ENCODE peak calls at places on chromosomes 6 and 20, in four cellular contexts. One of them, this sample, is unnamed.

GRCh38 chr20:53943522-53944291 is 126.7 kb downstream of the BCAS1 start:
- DNase-seq in stimulated activated effector memory CD8-positive, alpha-beta T cell treated with anti-CD3 and anti-CD28 coated beads, Interleukin-12 subunit alpha, Interleukin-12 subunit beta, amount 100 ng/mL, for 72 hours: no peak
- DNase-seq in RWPE1: peak
- DNase-seq in naive thymus-derived CD8-positive, alpha-beta T cell: peak
- DNase-seq in this sample: peak

GRCh38 chr20:24303393-24303792 is 166.0 kb upstream of the SYNDIG1 start:
- DNase-seq in naive thymus-derived CD8-positive, alpha-beta T cell: no peak
- DNase-seq in RWPE1: no peak
- DNase-seq in stimulated activated effector memory CD8-positive, alpha-beta T cell treated with anti-CD3 and anti-CD28 coated beads, Interleukin-12 subunit alpha, Interleukin-12 subunit beta, amount 100 ng/mL, for 72 hours: no peak
- DNase-seq in this sample: no peak

GRCh38 chr20:58850693-58851174 is at the start of gene GNAS-AS1:
- DNase-seq in naive thymus-derived CD8-positive, alpha-beta T cell: peak
- DNase-seq in stimulated activated effector memory CD8-positive, alpha-beta T cell treated with anti-CD3 and anti-CD28 coated beads, Interleukin-12 subunit alpha, Interleukin-12 subunit beta, amount 100 ng/mL, for 72 hours: peak
- DNase-seq in RWPE1: peak
- DNase-seq in this sample: peak

GRCh38 chr6:143929975-143930374 is 65.7 kb downstream of the ZC2HC1B start:
- DNase-seq in RWPE1: no peak
- DNase-seq in stimulated activated effector memory CD8-positive, alpha-beta T cell treated with anti-CD3 and anti-CD28 coated beads, Interleukin-12 subunit alpha, Interleukin-12 subunit beta, amount 100 ng/mL, for 72 hours: no peak
- DNase-seq in naive thymus-derived CD8-positive, alpha-beta T cell: no peak
- DNase-seq in this sample: no peak

GRCh38 chr20:46220808-46221207 is 87.5 kb downstream of the CDH22 start:
- DNase-seq in naive thymus-derived CD8-positive, alpha-beta T cell: no peak
- DNase-seq in RWPE1: peak
- DNase-seq in stimulated activated effector memory CD8-positive, alpha-beta T cell treated with anti-CD3 and anti-CD28 coated beads, Interleukin-12 subunit alpha, Interleukin-12 subunit beta, amount 100 ng/mL, for 72 hours: no peak
- DNase-seq in this sample: no peak

GRCh38 chr6:91088515-91088914 is 501.6 kb upstream of the MAP3K7 start:
- DNase-seq in stimulated activated effector memory CD8-positive, alpha-beta T cell treated with anti-CD3 and anti-CD28 coated beads, Interleukin-12 subunit alpha, Interleukin-12 subunit beta, amount 100 ng/mL, for 72 hours: no peak
- DNase-seq in RWPE1: no peak
- DNase-seq in naive thymus-derived CD8-positive, alpha-beta T cell: no peak
- DNase-seq in this sample: no peak

GRCh38 chr20:36091561-36092423 is 62.7 kb upstream of the EPB41L1 start:
- DNase-seq in stimulated activated effector memory CD8-positive, alpha-beta T cell treated with anti-CD3 and anti-CD28 coated beads, Interleukin-12 subunit alpha, Interleukin-12 subunit beta, amount 100 ng/mL, for 72 hours: no peak
- DNase-seq in RWPE1: no peak
- DNase-seq in naive thymus-derived CD8-positive, alpha-beta T cell: no peak
- DNase-seq in this sample: no peak

GRCh38 chr6:27541212-27541931 is 68.5 kb upstream of the ZNF184 start:
- DNase-seq in RWPE1: no peak
- DNase-seq in stimulated activated effector memory CD8-positive, alpha-beta T cell treated with anti-CD3 and anti-CD28 coated beads, Interleukin-12 subunit alpha, Interleukin-12 subunit beta, amount 100 ng/mL, for 72 hours: no peak
- DNase-seq in naive thymus-derived CD8-positive, alpha-beta T cell: no peak
- DNase-seq in this sample: no peak

GRCh38 chr20:44745560-44746366 is at the start of gene KCNK15:
- DNase-seq in stimulated activated effector memory CD8-positive, alpha-beta T cell treated with anti-CD3 and anti-CD28 coated beads, Interleukin-12 subunit alpha, Interleukin-12 subunit beta, amount 100 ng/mL, for 72 hours: peak
- DNase-seq in naive thymus-derived CD8-positive, alpha-beta T cell: no peak
- DNase-seq in RWPE1: no peak
- DNase-seq in this sample: peak

GRCh38 chr20:8401491-8401890 is 269.4 kb downstream of the PLCB1 start:
- DNase-seq in naive thymus-derived CD8-positive, alpha-beta T cell: no peak
- DNase-seq in RWPE1: no peak
- DNase-seq in stimulated activated effector memory CD8-positive, alpha-beta T cell treated with anti-CD3 and anti-CD28 coated beads, Interleukin-12 subunit alpha, Interleukin-12 subunit beta, amount 100 ng/mL, for 72 hours: no peak
- DNase-seq in this sample: no peak

GRCh38 chr6:120671519-120671918 is 662.8 kb downstream of the TBC1D32 start:
- DNase-seq in naive thymus-derived CD8-positive, alpha-beta T cell: no peak
- DNase-seq in stimulated activated effector memory CD8-positive, alpha-beta T cell treated with anti-CD3 and anti-CD28 coated beads, Interleukin-12 subunit alpha, Interleukin-12 subunit beta, amount 100 ng/mL, for 72 hours: no peak
- DNase-seq in RWPE1: no peak
- DNase-seq in this sample: no peak

GRCh38 chr6:34247481-34248197 is 1.2 kb downstream of the SMIM29 start:
- DNase-seq in naive thymus-derived CD8-positive, alpha-beta T cell: no peak
- DNase-seq in RWPE1: no peak
- DNase-seq in stimulated activated effector memory CD8-positive, alpha-beta T cell treated with anti-CD3 and anti-CD28 coated beads, Interleukin-12 subunit alpha, Interleukin-12 subunit beta, amount 100 ng/mL, for 72 hours: no peak
- DNase-seq in this sample: no peak

GRCh38 chr6:112457891-112458290 is 110.8 kb downstream of the RFPL4B start:
- DNase-seq in stimulated activated effector memory CD8-positive, alpha-beta T cell treated with anti-CD3 and anti-CD28 coated beads, Interleukin-12 subunit alpha, Interleukin-12 subunit beta, amount 100 ng/mL, for 72 hours: no peak
- DNase-seq in naive thymus-derived CD8-positive, alpha-beta T cell: no peak
- DNase-seq in RWPE1: no peak
- DNase-seq in this sample: no peak

This sample was measured in central memory CD4-positive, alpha-beta T cell.